ENCODE peak calls at places on chromosomes 6 and 20, in four cellular contexts. Y is PC-3, K is MM.1S, O is neuronal stem cell. N is an unnamed sample. For H3K27me3, the result is how much of the 10 kb centered on the place peaks cover.

GRCh38 chr6:116280161-116280959 is 630 bp upstream of the TSPYL1 start:
- DNase-seq in Y (no peak), K (no peak), O (no peak), N (no peak)

GRCh38 chr6:116400376-116400775 is 29.6 kb downstream of the DSE start:
- DNase-seq in Y (no peak), K (no peak), O (no peak), N (peak)

GRCh38 chr20:610130-611046 is at the start of gene TCF15:
- DNase-seq in Y (peak), K (no peak), O (peak), N (no peak)

GRCh38 chr20:41862476-41862875 is 244.3 kb upstream of the CHD6 start:
- DNase-seq in Y (no peak), K (no peak), O (no peak), N (no peak)

GRCh38 chr6:148179786-148180185 is 162.9 kb upstream of the SASH1 start:
- DNase-seq in Y (peak), K (no peak), O (no peak), N (peak)

GRCh38 chr20:61056627-61057312 is 195.3 kb upstream of the CDH4 start:
- DNase-seq in Y (no peak), K (no peak), O (no peak), N (no peak)

GRCh38 chr6:116369540-116370327 is 1.0 kb upstream of the DSE start:
- DNase-seq in Y (no peak), K (peak), O (no peak), N (peak)

GRCh38 chr6:72084992-72085569 is 198.7 kb downstream of the RIMS1 start:
- DNase-seq in Y (peak), K (peak), O (peak), N (peak)

GRCh38 chr6:16918586-16918985 is 157.3 kb upstream of the ATXN1 start:
- DNase-seq in Y (no peak), K (no peak), O (no peak), N (no peak)

GRCh38 chr6:84967389-84967788 is 203.0 kb upstream of the TBX18 start:
- DNase-seq in Y (peak), K (peak), O (no peak), N (peak)

GRCh38 chr6:116278853-116279231 is 888 bp downstream of the TSPYL1 start:
- DNase-seq in Y (no peak), K (no peak), O (no peak), N (no peak)

GRCh38 chr20:57964011-57964862 is 254.4 kb upstream of the PMEPA1 start:
- DNase-seq in Y (no peak), K (no peak), O (no peak), N (no peak)

GRCh38 chr6:44349904-44350649 is 7.6 kb downstream of the SPATS1 start:
- DNase-seq in Y (no peak), K (no peak), O (no peak), N (no peak)

GRCh38 chr6:81938014-81938761 is 185.7 kb upstream of the TENT5A start:
- DNase-seq in Y (peak), K (peak), O (no peak), N (peak)

GRCh38 chr6:2221724-2222274 is 23.6 kb downstream of the GMDS start:
- DNase-seq in Y (no peak), K (peak), O (no peak), N (no peak)
- H3K9ac ChIP-seq in Y (no peak), K (peak), O (no peak), N (peak)

DNA sequence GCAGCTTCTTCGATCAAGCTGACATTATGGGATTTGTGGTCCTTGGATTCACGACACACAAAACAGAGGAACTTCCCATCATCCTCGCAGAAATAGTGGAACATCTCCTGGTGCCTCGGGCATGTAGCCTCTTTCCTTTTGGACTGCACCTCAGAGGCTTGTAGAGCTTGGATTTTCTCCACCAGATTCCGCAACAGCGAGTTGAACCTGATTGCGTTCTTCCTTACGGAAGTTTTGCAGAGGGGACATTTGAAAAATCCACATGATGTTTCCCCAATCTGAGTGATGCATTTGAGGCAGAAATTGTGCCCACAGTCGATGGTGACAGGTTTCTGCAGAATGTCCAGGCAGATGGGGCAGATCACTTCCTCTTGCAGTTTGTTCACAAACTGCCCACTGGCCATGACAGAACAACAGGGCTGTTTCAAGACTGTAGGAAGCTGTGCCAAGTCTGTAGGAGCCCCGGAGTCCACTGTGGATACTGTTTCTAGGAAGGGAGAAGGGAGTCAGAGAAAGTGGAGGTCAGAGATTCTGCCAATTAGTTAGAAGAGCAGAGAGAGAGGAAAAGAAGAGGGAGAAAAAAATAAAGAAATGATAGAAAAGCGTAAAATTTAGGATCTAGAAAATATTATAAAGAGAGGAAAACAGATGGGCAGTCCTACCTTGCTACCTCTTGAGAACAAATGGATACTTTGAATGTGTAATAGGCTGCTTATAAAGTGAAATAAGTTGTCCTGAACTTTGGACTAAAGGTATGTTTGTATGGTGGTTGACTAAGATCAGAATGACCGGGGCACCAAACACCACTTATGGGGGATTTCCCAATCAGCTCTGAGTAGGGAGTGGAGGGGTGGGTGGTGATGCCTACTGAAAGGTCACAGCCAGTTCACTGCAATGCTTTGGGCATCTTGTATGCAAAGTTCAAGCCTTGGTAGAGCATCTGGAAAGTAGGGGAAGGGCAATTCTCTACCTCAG is at the start of gene TRIM31:
- DNase-seq in Y (peak), K (peak), O (no peak), N (no peak)
- H3K27me3 ChIP-seq in Y (under half), K (under half), O (half or more), N (half or more)

GRCh38 chr6:112296694-112297093 is 42.3 kb upstream of the LAMA4 start:
- DNase-seq in Y (no peak), K (no peak), O (no peak), N (no peak)
- H3K9ac ChIP-seq in Y (no peak), K (no peak), O (no peak), N (no peak)

DNA sequence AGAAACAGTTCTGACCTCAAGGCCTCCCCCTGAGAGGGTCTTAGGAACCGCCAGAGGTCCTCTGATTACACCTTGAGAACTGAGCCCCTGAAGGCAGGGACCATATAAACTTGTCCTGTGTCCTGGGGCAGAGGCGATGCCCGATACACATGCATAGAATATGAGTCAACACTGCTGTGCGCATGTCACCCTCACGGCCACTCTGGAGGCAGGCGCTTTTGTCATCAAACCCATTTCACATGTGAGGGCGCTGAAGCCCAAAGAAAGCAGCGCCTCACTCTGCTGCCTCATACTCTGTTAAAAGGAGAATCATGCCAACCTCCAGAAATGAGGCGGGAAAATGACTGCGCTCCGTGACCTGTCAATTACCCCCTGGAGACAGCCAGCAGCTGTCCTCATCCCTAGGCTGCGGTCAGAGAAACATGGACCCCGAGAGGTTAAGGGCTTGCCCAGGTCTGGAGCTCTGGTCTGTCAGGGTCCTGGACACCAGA is 158.3 kb downstream of the GRM4 start:
- DNase-seq in Y (peak), K (no peak), O (no peak), N (no peak)
- H3K27me3 ChIP-seq in Y (under half), K (under half), O (under half), N (half or more)

N was measured in adipocyte.